ENCODE peak calls at places on chromosome 16, in six cellular contexts. O is fibroblast of lung; B is aorta; L is heart right ventricle; U is colonic mucosa; H is naive thymus-derived CD4-positive, alpha-beta T cell. G is an unnamed sample. For H3K27me3 and H3K4me1, the result is how much of the 10 kb centered on the place peaks cover.

GRCh38 chr16:15996432-15997109 is 47.2 kb downstream of the ABCC1 start:
- DNase-seq in O (peak), U (peak), H (no peak), L (peak), B (peak), G (no peak)

GRCh38 chr16:51002889-51003490 is 148.1 kb downstream of the SALL1 start:
- DNase-seq in O (no peak), H (no peak), L (peak), U (no peak), B (no peak), G (no peak)

GRCh38 chr16:21590791-21591190 is 8.6 kb upstream of the METTL9 start:
- DNase-seq in L (no peak), O (no peak), B (no peak), U (no peak), H (no peak), G (no peak)

GRCh38 chr16:81659249-81659648 is 119.8 kb upstream of the PLCG2 start:
- DNase-seq in H (no peak), O (no peak), L (no peak), B (no peak), U (no peak), G (no peak)

GRCh38 chr16:49466529-49466831 is 92.9 kb downstream of the C16orf78 start:
- DNase-seq in H (no peak), U (peak), L (no peak), B (no peak), O (no peak), G (no peak)

GRCh38 chr16:11835891-11836652 is 15.3 kb downstream of the RSL1D1 start:
- DNase-seq in B (peak), L (no peak), H (no peak), O (peak), U (no peak), G (no peak)

GRCh38 chr16:85491798-85492616 is 121.1 kb upstream of the GSE1 start:
- DNase-seq in B (peak), H (no peak), O (peak), L (peak), U (peak), G (peak)

GRCh38 chr16:20898938-20899502 is 1.1 kb downstream of the DCUN1D3 start:
- DNase-seq in B (no peak), O (peak), L (no peak), U (no peak), H (no peak), G (no peak)

GRCh38 chr16:78137782-78138616 is 38.5 kb downstream of the WWOX start:
- DNase-seq in U (no peak), L (no peak), H (no peak), O (no peak), B (no peak), G (no peak)

GRCh38 chr16:18969855-18970240 is 13.9 kb upstream of the TMC7 start:
- DNase-seq in O (no peak), H (no peak), B (no peak), U (no peak), L (no peak), G (no peak)

GRCh38 chr16:31253642-31254045 is 6.1 kb upstream of the ITGAM start:
- DNase-seq in L (peak), U (no peak), B (peak), H (no peak), O (no peak), G (peak)

DNA sequence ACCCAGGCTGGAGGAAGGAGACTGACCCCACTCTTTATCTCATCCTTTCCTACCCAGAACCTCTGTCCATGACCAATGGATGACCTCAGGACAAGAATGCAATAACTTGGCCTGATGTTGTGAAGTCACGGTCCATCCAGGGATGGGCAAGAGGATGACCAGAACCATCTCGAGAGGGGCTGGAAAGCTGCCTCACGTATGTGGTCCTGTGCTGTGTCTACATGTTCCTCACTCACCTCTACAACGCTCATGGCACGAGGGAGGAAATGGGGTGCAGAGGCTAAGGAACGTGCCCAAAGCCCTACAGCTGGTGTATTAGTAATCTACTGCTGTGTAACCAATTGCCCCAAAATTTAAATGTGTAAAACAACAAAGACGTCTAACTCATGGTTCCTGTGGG is 7.3 kb upstream of the KCTD5 start:
- DNase-seq in L (no peak), U (no peak), O (no peak), B (no peak), H (no peak), G (no peak)
- H3K27ac ChIP-seq in L (no peak), U (peak), O (no peak), B (no peak), H (no peak), G (peak)

GRCh38 chr16:87602821-87603683 is 744 bp downstream of the JPH3 start:
- DNase-seq in B (peak), U (no peak), L (no peak), O (no peak), H (no peak), G (no peak)

GRCh38 chr16:87604572-87605135 is 2.3 kb downstream of the JPH3 start:
- DNase-seq in L (no peak), H (no peak), U (no peak), O (no peak), B (peak), G (no peak)

GRCh38 chr16:87602005-87602790 is at the start of gene JPH3:
- DNase-seq in B (peak), L (no peak), H (no peak), O (no peak), U (no peak), G (no peak)

GRCh38 chr16:87601322-87602004 is 845 bp upstream of the JPH3 start:
- DNase-seq in L (no peak), B (peak), H (no peak), U (no peak), O (no peak), G (no peak)

GRCh38 chr16:87603684-87604571 is 1.6 kb downstream of the JPH3 start:
- DNase-seq in H (no peak), O (no peak), L (no peak), U (no peak), B (peak), G (no peak)
- H3K27me3 ChIP-seq in H (under half), O (half or more), L (half or more), U (under half), B (under half), G (half or more)

GRCh38 chr16:74560912-74561311 is 46.0 kb downstream of the GLG1 start:
- DNase-seq in U (no peak), B (no peak), L (no peak), O (no peak), H (no peak), G (no peak)
- H3K4me1 ChIP-seq in U (under half), B (under half), L (under half), O (under half), H (under half), G (under half)

DNA sequence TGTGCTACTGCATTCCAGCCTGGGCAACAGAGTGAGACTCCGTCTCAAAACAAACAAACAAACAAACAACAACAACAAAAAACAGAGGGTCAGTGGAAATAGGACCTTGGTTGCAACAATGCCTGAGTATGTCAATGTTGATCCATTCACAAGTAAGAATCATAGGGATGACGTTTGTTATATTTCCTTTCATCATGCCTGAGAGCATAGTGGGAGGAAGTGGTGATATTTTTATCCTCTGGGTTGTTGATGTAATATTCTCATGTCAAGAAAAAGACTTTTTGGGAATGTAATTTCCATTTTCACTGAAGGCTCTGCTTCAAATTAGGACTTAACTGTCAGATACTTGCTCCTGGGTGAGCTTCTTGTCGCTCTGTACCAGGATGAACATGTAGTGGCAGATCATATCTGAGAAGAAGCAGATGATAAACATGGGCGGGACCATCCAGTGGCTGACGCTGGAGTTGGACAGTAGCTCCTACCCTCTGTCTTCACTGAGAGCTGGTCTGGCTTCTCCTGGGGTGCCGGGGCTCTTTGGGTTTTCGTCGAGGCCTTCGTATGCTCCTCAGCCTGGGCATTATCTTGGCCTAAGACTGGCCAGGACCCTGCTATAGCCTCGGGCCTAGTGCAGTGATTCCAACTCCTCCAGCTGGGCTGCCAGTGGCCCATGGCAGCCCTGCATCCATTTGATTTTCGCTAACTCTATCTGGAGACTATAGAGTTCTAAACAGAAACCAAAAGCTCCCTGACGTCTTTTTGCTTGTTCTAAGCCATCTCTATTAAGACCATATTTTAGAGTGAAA is 19.6 kb downstream of the CYB5B start:
- DNase-seq in B (no peak), O (peak), H (peak), U (peak), L (no peak), G (peak)
- H3K27ac ChIP-seq in B (peak), O (peak), H (peak), U (peak), L (peak), G (peak)